ENCODE peak calls at places on chromosomes 6 and 20, in eight cellular contexts. X is Peyer's patch; R is right lobe of liver; L is BE2C; U is tibial nerve; G is small intestine; Q is CD4-positive, alpha-beta memory T cell; H is effector memory CD4-positive, alpha-beta T cell. I is an unnamed sample.

GRCh38 chr20:13995841-13996240 is 525 bp downstream of the MACROD2 start:
- DNase-seq in G (peak), H (no peak), L (peak), R (peak), X (no peak), Q (no peak), U (no peak), I (no peak)

GRCh38 chr6:108559884-108560462 is 744 bp upstream of the FOXO3 start:
- DNase-seq in H (no peak), U (peak), R (no peak), Q (no peak), L (peak), G (peak), X (peak), I (no peak)

GRCh38 chr6:101853226-101853625 is 459.7 kb downstream of the GRIK2 start:
- DNase-seq in R (no peak), X (no peak), Q (no peak), L (no peak), U (no peak), G (no peak), H (no peak), I (no peak)

GRCh38 chr6:165664553-165665383 is 1.7 kb upstream of the PDE10A start:
- DNase-seq in R (no peak), Q (no peak), G (no peak), L (no peak), H (no peak), U (no peak), X (no peak), I (no peak)

GRCh38 chr20:10239954-10240353 is 21.3 kb downstream of the SNAP25 start:
- DNase-seq in R (peak), G (peak), L (peak), U (no peak), X (no peak), Q (no peak), H (no peak), I (peak)

GRCh38 chr6:45504947-45505346 is 127.2 kb upstream of the SUPT3H start:
- DNase-seq in G (no peak), X (no peak), R (no peak), Q (no peak), U (no peak), H (no peak), L (no peak), I (no peak)

GRCh38 chr6:64415936-64416335 is 780.3 kb downstream of the PHF3 start:
- DNase-seq in G (no peak), R (no peak), U (no peak), X (no peak), Q (no peak), L (no peak), H (no peak), I (no peak)

GRCh38 chr6:108275971-108276370 is 15.1 kb upstream of the SNX3 start:
- DNase-seq in L (no peak), U (no peak), R (no peak), X (no peak), H (no peak), G (peak), Q (no peak), I (no peak)

GRCh38 chr6:48837744-48838143 is 625.3 kb downstream of the MMUT start:
- DNase-seq in R (no peak), L (no peak), G (no peak), U (no peak), Q (no peak), H (no peak), X (no peak), I (no peak)

GRCh38 chr20:64256282-64256947 is 867 bp downstream of the PCMTD2 start:
- DNase-seq in L (no peak), U (no peak), R (no peak), X (no peak), G (no peak), H (no peak), Q (no peak), I (no peak)

GRCh38 chr20:6051505-6051904 is 2.4 kb downstream of the LRRN4 start:
- DNase-seq in U (no peak), Q (no peak), G (no peak), R (no peak), X (no peak), L (no peak), H (no peak), I (no peak)

GRCh38 chr6:90301816-90302215 is 5.2 kb upstream of the BACH2 start:
- DNase-seq in R (no peak), X (no peak), Q (no peak), H (no peak), U (no peak), G (no peak), L (no peak), I (no peak)
- H3K4me3 ChIP-seq in R (no peak), X (no peak), Q (no peak), H (no peak), U (no peak), G (no peak), L (no peak), I (no peak)

DNA sequence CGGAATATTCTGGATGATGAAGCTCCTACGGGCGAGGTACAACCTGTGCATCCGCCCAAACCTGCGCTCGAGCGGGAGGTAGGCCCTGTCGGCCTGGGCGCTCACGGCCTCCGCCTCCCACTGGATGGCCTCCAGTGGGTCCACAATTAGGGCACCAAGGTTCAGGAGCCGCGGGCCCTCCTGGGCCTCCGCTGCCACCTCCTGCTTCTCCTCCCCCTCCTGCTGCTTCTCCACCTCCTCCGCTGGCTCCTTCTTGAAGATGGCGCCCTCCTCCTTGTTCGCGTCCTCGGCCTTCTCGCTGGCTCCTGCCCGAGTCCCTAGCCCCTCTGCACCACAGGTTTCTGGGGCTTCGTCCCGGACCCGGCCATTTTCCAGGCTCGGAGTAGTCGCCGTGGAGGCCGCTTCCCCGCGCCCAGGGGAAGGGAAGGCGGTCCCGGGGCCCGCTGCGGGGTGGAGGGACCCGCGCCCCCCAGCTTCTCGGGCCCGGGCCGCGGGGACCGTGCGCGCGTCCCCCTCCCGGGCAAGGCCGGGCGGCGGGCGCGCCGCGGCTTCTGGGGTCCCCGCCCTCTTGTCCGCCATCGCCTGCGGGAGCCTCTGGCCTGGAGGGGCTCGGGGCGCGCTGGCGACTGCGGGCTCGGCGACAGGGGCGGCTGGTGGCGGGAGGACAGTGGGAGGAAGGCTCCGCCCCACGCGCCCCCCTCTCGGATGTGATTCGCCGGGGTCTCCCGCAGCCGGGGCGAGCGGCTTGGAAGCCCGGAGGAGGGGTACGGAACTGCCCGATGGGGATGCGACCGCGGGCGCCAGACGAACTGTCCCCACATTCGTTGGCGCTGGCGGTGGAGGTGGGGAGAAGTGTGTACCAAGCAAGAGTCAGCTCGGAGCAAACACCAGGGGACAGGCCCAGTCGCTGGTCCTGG is 17.6 kb downstream of the PLAGL2 start:
- DNase-seq in X (peak), L (peak), G (peak), H (no peak), Q (peak), R (peak), U (peak), I (no peak)
- H3K4me3 ChIP-seq in X (peak), L (peak), G (peak), H (peak), Q (peak), R (peak), U (peak), I (no peak)

GRCh38 chr6:157586476-157587126 is 205.6 kb downstream of the ZDHHC14 start:
- DNase-seq in H (no peak), X (no peak), U (no peak), Q (no peak), L (no peak), R (no peak), G (peak), I (no peak)

GRCh38 chr6:157587127-157587729 is 206.2 kb downstream of the ZDHHC14 start:
- DNase-seq in H (no peak), G (no peak), X (no peak), L (no peak), Q (no peak), R (no peak), U (no peak), I (no peak)

GRCh38 chr6:157586088-157586414 is 205.1 kb downstream of the ZDHHC14 start:
- DNase-seq in G (no peak), R (no peak), H (no peak), L (no peak), Q (no peak), X (no peak), U (no peak), I (no peak)

GRCh38 chr6:157584036-157584435 is 203.0 kb downstream of the ZDHHC14 start:
- DNase-seq in R (no peak), U (no peak), H (no peak), L (no peak), Q (no peak), X (no peak), G (no peak), I (no peak)

GRCh38 chr6:157585274-157586087 is 204.5 kb downstream of the ZDHHC14 start:
- DNase-seq in Q (no peak), U (no peak), L (no peak), R (no peak), H (no peak), X (no peak), G (peak), I (peak)
- H3K4me3 ChIP-seq in Q (no peak), U (no peak), L (no peak), R (no peak), H (no peak), X (no peak), G (no peak), I (no peak)

DNA sequence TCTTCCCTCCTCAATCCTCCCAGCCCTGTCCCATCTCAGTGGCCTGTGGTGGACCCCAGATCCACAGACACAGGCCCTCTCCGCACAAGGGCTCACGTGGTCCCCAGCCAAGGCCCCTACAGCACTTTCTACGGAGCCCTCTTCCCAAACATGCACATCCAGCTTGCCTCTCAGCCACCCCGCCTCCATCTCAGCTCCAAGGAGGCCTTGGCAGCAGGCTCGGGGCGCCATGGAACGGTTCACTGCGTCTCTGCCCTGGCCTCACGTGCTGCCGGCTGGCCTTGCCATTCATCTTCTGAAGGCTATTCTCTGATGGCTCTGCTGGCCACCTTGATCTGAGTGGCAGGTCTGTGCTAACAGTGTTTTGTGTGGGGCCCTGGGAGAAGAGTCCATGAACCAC is 33.0 kb downstream of the GNAS-AS1 start:
- DNase-seq in L (no peak), Q (no peak), G (no peak), R (no peak), H (no peak), X (no peak), U (no peak), I (no peak)
- H3K4me3 ChIP-seq in L (no peak), Q (no peak), G (no peak), R (no peak), H (no peak), X (no peak), U (no peak), I (no peak)

DNA sequence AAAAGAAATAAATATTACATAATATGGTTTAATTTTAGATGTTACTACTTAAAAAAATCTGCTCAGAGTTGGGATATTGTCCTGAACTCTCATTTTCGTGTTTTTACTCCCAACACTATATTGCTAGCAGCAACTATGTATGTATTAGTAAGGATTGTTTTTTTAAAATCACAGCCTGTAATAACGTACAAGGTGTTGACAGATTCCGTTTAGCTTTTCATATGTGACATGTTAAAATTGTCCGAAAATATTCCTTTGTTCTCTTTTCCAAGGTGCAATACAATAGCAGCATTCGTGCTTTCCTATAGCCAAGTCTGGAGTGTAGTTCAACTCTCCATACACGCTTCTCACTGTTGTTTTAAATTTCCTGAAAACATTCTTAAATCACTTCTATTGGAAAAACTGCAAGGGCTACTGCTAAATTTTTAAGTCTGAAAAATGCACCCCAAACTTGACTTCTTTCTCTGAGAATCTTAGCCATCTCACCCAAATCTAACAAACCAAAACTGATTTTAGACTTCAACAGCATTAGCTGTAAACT is 58.9 kb upstream of the HFE start:
- DNase-seq in X (no peak), R (no peak), Q (no peak), U (no peak), G (no peak), H (no peak), L (no peak), I (no peak)
- H3K4me3 ChIP-seq in X (no peak), R (no peak), Q (no peak), U (no peak), G (no peak), H (no peak), L (peak), I (no peak)

I was measured in Jurkat, Clone E6-1.